ENCODE peak calls at places on chromosome 4, in ten cellular contexts. Y, X, R, O, B, E, Z, G, A and M are unnamed samples.

GRCh38 chr4:81827568-81828202 is 356.0 kb upstream of the RASGEF1B start:
- DNase-seq in B (no peak), R (no peak), A (no peak), G (no peak), Z (no peak), O (no peak), Y (no peak), E (no peak), X (no peak), M (no peak)

GRCh38 chr4:84481879-84482245 is 17.2 kb downstream of the NKX6-1 start:
- DNase-seq in Y (no peak), G (no peak), A (no peak), B (no peak), Z (no peak), X (no peak), R (no peak), O (no peak), E (no peak), M (no peak)

GRCh38 chr4:97153042-97153441 is 990.2 kb downstream of the STPG2 start:
- DNase-seq in A (peak; percentile 47), Y (no peak), G (no peak), E (peak; percentile 57), B (no peak), O (no peak), Z (no peak), X (no peak), R (peak; percentile 9), M (no peak)

GRCh38 chr4:86441175-86441960 is 81.5 kb upstream of the MAPK10 start:
- DNase-seq in X (no peak), R (no peak), Y (no peak), B (no peak), G (no peak), A (no peak), O (no peak), E (no peak), Z (no peak), M (no peak)

GRCh38 chr4:10115657-10116624 is 658 bp downstream of the WDR1 start:
- DNase-seq in Z (peak; percentile 63), X (peak; percentile 75), E (peak; percentile 70), G (no peak), B (no peak), O (peak; percentile 51), A (no peak), R (no peak), Y (no peak), M (peak; percentile 75)

GRCh38 chr4:76430519-76431388 is 4.3 kb upstream of the SHROOM3 start:
- DNase-seq in G (peak; percentile 33), E (peak; percentile 82), X (no peak), Y (no peak), R (peak; percentile 37), B (peak; percentile 42), O (peak; percentile 58), A (peak; percentile 37), Z (no peak), M (no peak)

GRCh38 chr4:168710353-168710946 is 213.6 kb downstream of the PALLD start:
- DNase-seq in E (peak; percentile 7), A (peak; percentile 9), Z (no peak), G (no peak), X (peak; percentile 40), R (peak; percentile 69), Y (no peak), B (peak; percentile 30), O (peak; percentile 61), M (no peak)

GRCh38 chr4:73776363-73776762 is 36.0 kb downstream of the CXCL8 start:
- DNase-seq in Y (no peak), X (peak; percentile 44), G (no peak), A (peak; percentile 71), Z (no peak), B (no peak), O (peak; percentile 2), E (peak; percentile 71), R (peak; percentile 85), M (no peak)

GRCh38 chr4:182245541-182246245 is 2.5 kb downstream of the TENM3 start:
- DNase-seq in G (no peak), A (no peak), Y (no peak), Z (no peak), R (no peak), X (no peak), O (no peak), B (no peak), E (peak; percentile 11), M (no peak)

GRCh38 chr4:158535130-158535614 is 13.5 kb downstream of the RXFP1 start:
- DNase-seq in R (peak; percentile 82), G (no peak), Z (no peak), B (no peak), O (peak; percentile 21), X (no peak), A (no peak), E (no peak), Y (no peak), M (no peak)

GRCh38 chr4:101667348-101667747 is 123.2 kb upstream of the BANK1 start:
- DNase-seq in X (no peak), E (no peak), G (no peak), R (no peak), Y (no peak), A (no peak), O (peak; percentile 6), Z (no peak), B (no peak), M (no peak)

GRCh38 chr4:74623041-74623440 is 171.3 kb downstream of the BTC start:
- DNase-seq in Y (no peak), B (no peak), O (no peak), G (peak; percentile 3), X (no peak), A (peak; percentile 60), Z (no peak), R (peak; percentile 64), E (peak; percentile 74), M (no peak)

GRCh38 chr4:98481167-98481566 is 177.2 kb downstream of the TSPAN5 start:
- DNase-seq in E (no peak), Y (no peak), A (no peak), R (no peak), B (no peak), O (peak; percentile 57), Z (no peak), G (no peak), X (no peak), M (no peak)

GRCh38 chr4:151314509-151314908 is 10.9 kb downstream of the SH3D19 start:
- DNase-seq in X (no peak), A (no peak), E (no peak), Y (no peak), O (no peak), G (no peak), R (no peak), B (no peak), Z (no peak), M (no peak)

GRCh38 chr4:128376303-128376702 is 88.7 kb upstream of the PGRMC2 start:
- DNase-seq in E (no peak), B (no peak), X (no peak), A (no peak), G (no peak), Y (no peak), Z (no peak), O (no peak), R (no peak), M (no peak)

GRCh38 chr4:16083217-16084191 is at the start of gene PROM1:
- DNase-seq in Z (no peak), G (no peak), E (no peak), Y (no peak), O (no peak), X (peak; percentile 44), A (peak; percentile 88), B (no peak), R (no peak), M (no peak)

GRCh38 chr4:126740687-126741086 is 892.1 kb upstream of the INTU start:
- DNase-seq in E (no peak), B (no peak), A (no peak), X (no peak), R (no peak), Y (no peak), Z (no peak), G (no peak), O (no peak), M (no peak)

GRCh38 chr4:126028871-126029270 is 714.1 kb downstream of the FAT4 start:
- DNase-seq in X (no peak), O (no peak), R (peak; percentile 20), E (no peak), Y (no peak), Z (no peak), A (no peak), B (no peak), G (no peak), M (no peak)

GRCh38 chr4:98092833-98093439 is 50.3 kb downstream of the STPG2 start:
- DNase-seq in G (no peak), Z (no peak), X (no peak), A (peak; percentile 19), R (peak; percentile 12), B (no peak), Y (no peak), E (peak; percentile 60), O (no peak), M (no peak)

GRCh38 chr4:113292371-113293042 is 243.1 kb downstream of the ANK2 start:
- DNase-seq in R (no peak), E (peak; percentile 74), X (no peak), A (no peak), B (no peak), O (peak; percentile 48), G (no peak), Z (no peak), Y (no peak), M (no peak)

GRCh38 chr4:157706134-157706533 is 466.7 kb downstream of the GASK1B start:
- DNase-seq in G (no peak), R (no peak), Z (no peak), E (peak; percentile 38), X (no peak), O (no peak), B (no peak), Y (no peak), A (no peak), M (no peak)

GRCh38 chr4:26557164-26557563 is 26.7 kb upstream of the TBC1D19 start:
- DNase-seq in O (peak; percentile 82), B (no peak), E (no peak), Z (no peak), X (no peak), R (peak; percentile 68), Y (no peak), G (no peak), A (no peak), M (no peak)

GRCh38 chr4:23305026-23305425 is 584.8 kb downstream of the PPARGC1A start:
- DNase-seq in O (no peak), G (no peak), R (no peak), Z (no peak), Y (no peak), A (no peak), B (peak; percentile 5), E (no peak), X (no peak), M (no peak)

GRCh38 chr4:86043755-86044592 is 315.9 kb downstream of the MAPK10 start:
- DNase-seq in X (no peak), Z (no peak), O (peak; percentile 15), E (peak; percentile 79), B (no peak), A (peak; percentile 62), G (peak; percentile 43), R (peak; percentile 64), Y (no peak), M (no peak)

GRCh38 chr4:155758500-155759371 is at the start of gene GUCY1B1:
- DNase-seq in R (peak; percentile 94), A (peak; percentile 77), O (peak; percentile 99), Z (peak; percentile 65), Y (peak; percentile 64), E (peak; percentile 70), B (peak; percentile 95), G (peak; percentile 3), X (peak; percentile 81), M (peak; percentile 68)

GRCh38 chr4:101282076-101282844 is 65.1 kb downstream of the PPP3CA start:
- DNase-seq in G (peak; percentile 16), B (no peak), Y (no peak), R (no peak), E (no peak), Z (peak; percentile 11), O (no peak), X (peak; percentile 27), A (no peak), M (no peak)

GRCh38 chr4:85824166-85824945 is 349.4 kb downstream of the ARHGAP24 start:
- DNase-seq in X (no peak), Z (no peak), Y (no peak), R (no peak), B (no peak), G (no peak), A (no peak), E (no peak), O (no peak), M (no peak)

GRCh38 chr4:117941611-117942010 is 92.7 kb upstream of the NDST3 start:
- DNase-seq in Z (no peak), E (no peak), Y (no peak), B (no peak), R (no peak), O (no peak), G (no peak), X (no peak), A (no peak), M (no peak)